ENCODE peak calls at places on chromosomes 11 and 22, in six cellular contexts. E, P, N, J, I and K are unnamed samples.

GRCh38 chr11:118046051-118046963 is 30.6 kb upstream of the TMPRSS4 start:
- DNase-seq in E (no peak), P (no peak), N (no peak), J (no peak), I (peak), K (no peak)

GRCh38 chr11:10304495-10305261 is at the start of gene ADM:
- DNase-seq in E (peak), P (peak), N (peak), J (peak), I (no peak), K (peak)

GRCh38 chr22:46262449-46263207 is 515 bp downstream of the PKDREJ start:
- DNase-seq in E (no peak), P (no peak), N (no peak), J (peak), I (no peak), K (no peak)

GRCh38 chr22:39693943-39694500 is 123.5 kb downstream of the CACNA1I start:
- DNase-seq in E (no peak), P (no peak), N (no peak), J (no peak), I (no peak), K (no peak)

GRCh38 chr11:45906096-45906682 is 882 bp downstream of the FREY1 start:
- DNase-seq in E (no peak), P (peak), N (no peak), J (no peak), I (no peak), K (no peak)

GRCh38 chr11:27545946-27546345 is 39.4 kb upstream of the LIN7C start:
- DNase-seq in E (no peak), P (no peak), N (no peak), J (no peak), I (no peak), K (no peak)

GRCh38 chr22:23675502-23676415 is 15.1 kb upstream of the RGL4 start:
- DNase-seq in E (no peak), P (no peak), N (no peak), J (no peak), I (no peak), K (peak)

GRCh38 chr11:111846640-111847039 is 24.7 kb downstream of the ALG9 start:
- DNase-seq in E (no peak), P (no peak), N (no peak), J (no peak), I (no peak), K (no peak)

GRCh38 chr22:42938976-42939375 is 76.0 kb downstream of the PACSIN2 start:
- DNase-seq in E (no peak), P (no peak), N (no peak), J (no peak), I (no peak), K (no peak)

GRCh38 chr11:44731685-44732411 is 5.1 kb downstream of the TSPAN18 start:
- DNase-seq in E (no peak), P (no peak), N (peak), J (no peak), I (no peak), K (no peak)

GRCh38 chr11:6611092-6612007 is 666 bp downstream of the TAF10 start:
- DNase-seq in E (no peak), P (peak), N (no peak), J (peak), I (no peak), K (no peak)

GRCh38 chr11:60971520-60971919 is at the start of gene CD6:
- DNase-seq in E (no peak), P (no peak), N (no peak), J (no peak), I (no peak), K (no peak)

GRCh38 chr11:12485328-12485727 is 108.0 kb downstream of the PARVA start:
- DNase-seq in E (no peak), P (no peak), N (no peak), J (no peak), I (no peak), K (no peak)

GRCh38 chr11:45165806-45166603 is 19.6 kb downstream of the PRDM11 start:
- DNase-seq in E (no peak), P (no peak), N (no peak), J (no peak), I (no peak), K (no peak)

GRCh38 chr22:48303360-48303725 is 1524.3 kb downstream of the BRD1 start:
- DNase-seq in E (no peak), P (no peak), N (no peak), J (no peak), I (no peak), K (no peak)

GRCh38 chr11:73268671-73269271 is 3.4 kb upstream of the P2RY6 start:
- DNase-seq in E (no peak), P (no peak), N (no peak), J (no peak), I (no peak), K (no peak)

GRCh38 chr11:108774037-108774436 is 109.2 kb downstream of the DDX10 start:
- DNase-seq in E (no peak), P (no peak), N (no peak), J (no peak), I (no peak), K (no peak)

GRCh38 chr11:12141283-12141682 is 30.9 kb downstream of the MICAL2 start:
- DNase-seq in E (no peak), P (no peak), N (no peak), J (no peak), I (no peak), K (no peak)

GRCh38 chr11:99268895-99269294 is 248.1 kb downstream of the CNTN5 start:
- DNase-seq in E (no peak), P (no peak), N (no peak), J (no peak), I (no peak), K (no peak)

GRCh38 chr11:86983071-86983488 is 27.9 kb upstream of the FZD4 start:
- DNase-seq in E (no peak), P (no peak), N (no peak), J (no peak), I (no peak), K (peak)

GRCh38 chr11:63944987-63945386 is 6.2 kb downstream of the NAA40 start:
- DNase-seq in E (no peak), P (no peak), N (peak), J (no peak), I (no peak), K (peak)

GRCh38 chr11:112513936-112514716 is 253.5 kb upstream of the PLET1 start:
- DNase-seq in E (no peak), P (no peak), N (peak), J (peak), I (no peak), K (no peak)

GRCh38 chr11:123474994-123475393 is 44.9 kb downstream of the GRAMD1B start:
- DNase-seq in E (no peak), P (no peak), N (no peak), J (no peak), I (no peak), K (no peak)

GRCh38 chr11:15923169-15923568 is 433.2 kb downstream of the SOX6 start:
- DNase-seq in E (no peak), P (peak), N (peak), J (no peak), I (no peak), K (no peak)

GRCh38 chr22:10961043-10961860 is 4566.7 kb upstream of the OR11H1 start:
- DNase-seq in E (no peak), P (peak), N (peak), J (no peak), I (no peak), K (no peak)

GRCh38 chr11:131095501-131096185 is 179.4 kb upstream of the SNX19 start:
- DNase-seq in E (no peak), P (no peak), N (no peak), J (no peak), I (no peak), K (no peak)

GRCh38 chr11:35163209-35163608 is 24.2 kb downstream of the CD44 start:
- DNase-seq in E (no peak), P (no peak), N (no peak), J (no peak), I (no peak), K (no peak)

GRCh38 chr11:10925149-10925926 is 67.5 kb upstream of the ZBED5 start:
- DNase-seq in E (no peak), P (no peak), N (no peak), J (no peak), I (no peak), K (no peak)

GRCh38 chr22:43411981-43412807 is at the start of gene MPPED1:
- DNase-seq in E (no peak), P (no peak), N (peak), J (no peak), I (no peak), K (no peak)

GRCh38 chr11:59197990-59198389 is 14.7 kb downstream of the MPEG1 start:
- DNase-seq in E (no peak), P (no peak), N (no peak), J (no peak), I (no peak), K (no peak)

GRCh38 chr22:37161442-37161841 is 11.7 kb upstream of the IL2RB start:
- DNase-seq in E (peak), P (peak), N (no peak), J (no peak), I (no peak), K (peak)

GRCh38 chr11:65432686-65433582 is 10.3 kb downstream of the NEAT1 start:
- DNase-seq in E (no peak), P (no peak), N (no peak), J (no peak), I (no peak), K (no peak)

GRCh38 chr11:87368151-87368550 is 330.4 kb downstream of the TMEM135 start:
- DNase-seq in E (no peak), P (no peak), N (no peak), J (no peak), I (no peak), K (no peak)

GRCh38 chr11:9604134-9604533 is 30.7 kb downstream of the WEE1 start:
- DNase-seq in E (no peak), P (no peak), N (no peak), J (no peak), I (no peak), K (no peak)

GRCh38 chr22:45330548-45330947 is 20.8 kb downstream of the FAM118A start:
- DNase-seq in E (no peak), P (no peak), N (no peak), J (no peak), I (no peak), K (no peak)

GRCh38 chr11:122863704-122864326 is 18.7 kb upstream of the JHY start:
- DNase-seq in E (peak), P (peak), N (peak), J (no peak), I (no peak), K (no peak)

GRCh38 chr22:27400811-27401210 is 400.7 kb downstream of the MN1 start:
- DNase-seq in E (no peak), P (no peak), N (no peak), J (no peak), I (no peak), K (no peak)

GRCh38 chr22:47210112-47210657 is 447.7 kb downstream of the TBC1D22A start:
- DNase-seq in E (no peak), P (no peak), N (no peak), J (peak), I (no peak), K (no peak)

GRCh38 chr22:30227438-30228228 is 18.9 kb downstream of the LIF start:
- DNase-seq in E (no peak), P (no peak), N (no peak), J (no peak), I (no peak), K (no peak)
- H3K4me2 ChIP-seq in E (peak), P (no peak), N (no peak), J (no peak), I (no peak), K (no peak)

GRCh38 chr11:2534957-2535672 is 90.3 kb downstream of the KCNQ1 start:
- DNase-seq in E (no peak), P (no peak), N (no peak), J (no peak), I (no peak), K (no peak)
- TF ChIP-seq SIN3A in E (no peak), P (no peak), N (no peak), J (no peak), I (no peak), K (no peak)

GRCh38 chr22:17780741-17781318 is 6.6 kb upstream of the BID start:
- DNase-seq in E (no peak), P (no peak), N (no peak), J (no peak), I (no peak), K (no peak)

GRCh38 chr22:17780116-17780740 is 6.0 kb upstream of the BID start:
- DNase-seq in E (no peak), P (no peak), N (no peak), J (no peak), I (no peak), K (no peak)

GRCh38 chr22:17782158-17782557 is 7.9 kb upstream of the BID start:
- DNase-seq in E (no peak), P (no peak), N (no peak), J (no peak), I (no peak), K (no peak)

GRCh38 chr22:17782621-17783020 is 8.4 kb upstream of the BID start:
- DNase-seq in E (no peak), P (no peak), N (no peak), J (no peak), I (no peak), K (no peak)

DNA sequence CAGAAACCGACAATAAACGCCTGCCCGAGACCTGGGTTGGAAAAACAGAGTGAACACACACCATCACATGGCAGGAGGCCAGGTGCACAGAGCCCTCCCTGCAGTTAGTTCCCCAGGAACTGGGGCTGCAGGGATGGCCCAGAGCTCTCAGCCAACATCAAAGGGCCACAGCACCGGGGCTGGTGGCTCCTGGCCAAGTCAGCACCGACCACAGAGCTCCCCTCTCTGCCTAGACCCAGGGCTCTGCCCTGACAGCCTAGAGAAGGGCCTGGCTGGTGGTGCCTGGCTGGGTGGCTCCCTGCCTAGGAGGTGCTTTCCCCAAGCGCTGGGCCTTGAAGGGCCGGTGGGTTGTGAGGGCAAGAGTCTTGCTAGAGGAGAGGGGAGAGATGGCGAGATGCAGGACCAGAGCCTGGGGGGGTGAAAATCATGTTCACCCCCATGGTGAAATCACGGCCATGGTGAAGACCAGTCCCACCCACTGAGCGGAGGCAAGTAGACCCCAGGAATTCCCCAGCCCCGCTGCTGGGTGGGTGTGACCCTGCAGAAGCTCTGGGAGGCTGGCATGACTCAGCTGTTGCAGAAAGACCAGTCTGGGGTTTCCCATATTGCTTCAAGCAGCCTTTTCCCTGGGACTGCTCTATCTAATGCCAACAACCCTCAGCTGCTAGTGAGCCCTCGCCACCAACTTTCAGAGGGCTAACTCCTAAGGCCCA is 7.2 kb upstream of the BID start:
- DNase-seq in E (no peak), P (no peak), N (peak), J (no peak), I (peak), K (peak)
- H3K4me2 ChIP-seq in E (peak), P (no peak), N (peak), J (no peak), I (peak), K (peak)

GRCh38 chr22:20571078-20571503 is 63.7 kb downstream of the MED15 start:
- DNase-seq in E (no peak), P (no peak), N (no peak), J (no peak), I (no peak), K (no peak)

GRCh38 chr22:20568502-20569058 is 61.2 kb downstream of the MED15 start:
- DNase-seq in E (no peak), P (no peak), N (no peak), J (no peak), I (no peak), K (no peak)

GRCh38 chr22:20567371-20567847 is 60.0 kb downstream of the MED15 start:
- DNase-seq in E (no peak), P (no peak), N (no peak), J (no peak), I (no peak), K (no peak)

GRCh38 chr22:20567993-20568417 is 60.6 kb downstream of the MED15 start:
- DNase-seq in E (peak), P (no peak), N (no peak), J (no peak), I (no peak), K (no peak)

GRCh38 chr22:20569059-20570058 is 61.9 kb downstream of the MED15 start:
- DNase-seq in E (peak), P (no peak), N (no peak), J (no peak), I (peak), K (no peak)
- TF ChIP-seq SIN3A in E (peak), P (no peak), N (peak), J (no peak), I (no peak), K (no peak)

GRCh38 chr22:38267086-38267485 is 5.7 kb downstream of the TMEM184B start:
- DNase-seq in E (no peak), P (peak), N (no peak), J (no peak), I (no peak), K (no peak)
- H3K4me2 ChIP-seq in E (no peak), P (no peak), N (no peak), J (no peak), I (peak), K (no peak)

GRCh38 chr11:23997356-23997755 is 499.5 kb upstream of the LUZP2 start:
- DNase-seq in E (no peak), P (no peak), N (no peak), J (no peak), I (no peak), K (no peak)
- TF ChIP-seq SIN3A in E (no peak), P (no peak), N (no peak), J (no peak), I (no peak), K (no peak)

GRCh38 chr11:66561975-66562248 is 6.5 kb downstream of the CTSF start:
- DNase-seq in E (no peak), P (no peak), N (no peak), J (no peak), I (no peak), K (no peak)
- H3K4me2 ChIP-seq in E (no peak), P (no peak), N (no peak), J (no peak), I (no peak), K (no peak)

DNA sequence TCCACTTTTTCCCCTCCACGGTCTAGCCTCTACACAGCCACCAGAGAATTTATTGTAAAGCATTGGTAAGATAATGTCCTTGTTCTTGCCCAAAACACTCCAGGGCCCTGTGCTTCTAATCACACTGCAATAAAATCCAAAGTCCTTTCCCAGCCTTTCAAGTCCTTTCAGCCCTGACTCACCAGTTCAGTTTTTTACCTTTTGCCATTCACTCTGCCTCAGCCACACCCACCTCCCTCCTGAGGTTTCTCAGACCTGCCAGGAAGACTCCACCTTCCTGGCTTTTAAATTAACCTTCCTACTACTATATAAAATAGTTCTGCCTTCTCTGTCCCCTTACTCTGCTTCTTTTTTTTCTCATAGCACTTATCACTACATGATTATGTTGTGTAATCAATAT is 91.0 kb upstream of the ARHGAP32 start:
- DNase-seq in E (peak), P (no peak), N (no peak), J (no peak), I (no peak), K (peak)
- TF ChIP-seq SIN3A in E (no peak), P (no peak), N (no peak), J (no peak), I (no peak), K (no peak)

GRCh38 chr11:71450507-71450906 is 2.3 kb upstream of the DHCR7 start:
- DNase-seq in E (no peak), P (no peak), N (no peak), J (no peak), I (no peak), K (no peak)
- H3K4me2 ChIP-seq in E (no peak), P (no peak), N (no peak), J (no peak), I (no peak), K (peak)